ENCODE peak calls at places on chromosome 15, in seven cellular contexts. W is body of pancreas, D is heart left ventricle, T is sigmoid colon, A is K562, O is ovary, J is transverse colon. Z is an unnamed sample.

GRCh38 chr15:83396071-83396470 is 51.1 kb upstream of the SH3GL3 start:
- DNase-seq in W (no peak), D (no peak), T (no peak), A (no peak), O (no peak), J (no peak), Z (no peak)

GRCh38 chr15:81296673-81297072 is 27.3 kb downstream of the STARD5 start:
- DNase-seq in W (no peak), D (peak; percentile 63), T (peak; percentile 73), A (no peak), O (no peak), J (peak; percentile 78), Z (no peak)

GRCh38 chr15:64149424-64150235 is 1.9 kb upstream of the SNX22 start:
- DNase-seq in W (no peak), D (no peak), T (no peak), A (peak; percentile 36), O (no peak), J (no peak), Z (no peak)

GRCh38 chr15:99213187-99213811 is 36.1 kb downstream of the TTC23 start:
- DNase-seq in W (peak; percentile 73), D (peak; percentile 76), T (peak; percentile 94), A (peak; percentile 47), O (peak; percentile 83), J (peak; percentile 80), Z (peak; percentile 82)

GRCh38 chr15:78340243-78341056 is at the start of gene CRABP1:
- DNase-seq in W (no peak), D (no peak), T (no peak), A (no peak), O (no peak), J (no peak), Z (no peak)

GRCh38 chr15:48330045-48330840 is 986 bp upstream of the DUT start:
- DNase-seq in W (no peak), D (no peak), T (no peak), A (no peak), O (no peak), J (no peak), Z (no peak)

GRCh38 chr15:58065011-58065444 is 483 bp downstream of the ALDH1A2 start:
- DNase-seq in W (peak; percentile 14), D (peak; percentile 20), T (peak; percentile 60), A (peak; percentile 36), O (peak; percentile 28), J (peak; percentile 8), Z (peak; percentile 50)

GRCh38 chr15:83210619-83211018 is 3.0 kb upstream of the HDGFL3 start:
- DNase-seq in W (peak; percentile 55), D (no peak), T (no peak), A (no peak), O (no peak), J (no peak), Z (peak; percentile 79)

GRCh38 chr15:50607129-50607528 is 60.7 kb upstream of the USP50 start:
- DNase-seq in W (no peak), D (no peak), T (no peak), A (no peak), O (no peak), J (no peak), Z (no peak)

GRCh38 chr15:40329804-40330203 is 6.3 kb downstream of the INAFM2 start:
- DNase-seq in W (no peak), D (no peak), T (peak; percentile 72), A (no peak), O (no peak), J (no peak), Z (no peak)

DNA sequence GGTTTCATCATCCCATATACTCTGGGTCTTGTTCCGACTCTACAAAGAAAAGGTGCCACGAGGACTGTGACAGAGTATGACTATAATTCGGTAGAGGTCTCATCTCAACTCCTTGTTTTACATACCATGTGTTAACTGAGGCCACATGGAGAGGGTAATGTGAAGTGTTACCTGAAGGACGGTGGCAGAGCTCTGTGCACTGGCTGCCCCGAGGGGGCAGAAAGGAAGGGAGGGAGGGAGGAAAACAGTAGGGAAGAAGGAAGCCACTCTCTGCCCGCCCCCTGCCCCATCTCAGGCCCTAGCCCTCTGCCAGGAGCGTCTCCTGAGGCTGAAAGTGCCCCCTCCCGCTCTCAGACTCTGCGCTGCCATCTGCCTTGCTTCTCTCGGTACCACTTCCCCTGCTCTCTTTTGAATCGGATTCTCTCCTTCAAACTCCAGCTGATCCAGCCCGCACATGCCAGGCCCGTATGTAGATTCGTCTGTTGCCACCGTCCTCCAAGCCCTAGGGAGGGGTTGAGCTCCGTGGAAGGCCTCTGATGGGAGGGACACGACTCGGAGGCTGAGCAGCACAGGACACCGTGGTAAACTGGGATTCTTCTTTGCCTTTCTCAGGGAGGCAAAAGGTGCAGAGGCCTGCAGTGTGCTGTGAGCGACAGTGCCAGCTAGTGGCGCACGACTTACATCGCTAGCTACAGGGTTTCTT is 70.5 kb upstream of the ATP10A start:
- DNase-seq in W (peak; percentile 46), D (peak; percentile 44), T (peak; percentile 88), A (no peak), O (peak; percentile 48), J (peak; percentile 50), Z (peak; percentile 69)
- TF ChIP-seq POLR2A in W (no peak), D (no peak), T (no peak), A (no peak), O (no peak), J (no peak), Z (no peak)

DNA sequence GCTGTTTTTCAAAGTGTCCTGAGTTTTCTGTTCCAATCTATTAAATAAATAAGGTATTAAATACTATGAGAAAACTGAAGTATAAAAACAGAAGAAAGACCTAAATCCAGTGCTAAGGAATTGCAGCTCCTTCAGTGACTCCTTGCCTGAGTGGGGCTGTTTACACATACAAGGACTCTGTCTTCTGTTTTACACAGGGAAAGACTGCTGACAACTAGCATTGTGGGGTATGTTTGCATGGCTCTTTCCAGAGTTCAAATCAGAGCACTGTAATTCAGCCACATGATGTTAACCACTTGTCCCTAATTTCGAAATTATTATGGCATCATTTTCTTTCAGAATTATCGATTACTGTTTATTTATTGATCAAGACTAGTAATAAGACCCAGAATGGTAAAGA is 31.3 kb upstream of the MEIS2 start:
- DNase-seq in W (no peak), D (no peak), T (no peak), A (no peak), O (no peak), J (no peak), Z (no peak)
- H3K4me3 ChIP-seq in W (no peak overlapping the region), D (no peak overlapping the region), T (no peak overlapping the region), A (no peak overlapping the region), O (no peak overlapping the region), J (no peak overlapping the region), Z (no peak overlapping the region)

GRCh38 chr15:90265271-90266060 is at the start of gene NGRN:
- DNase-seq in W (peak; percentile 88), D (peak; percentile 94), T (peak; percentile 96), A (peak; percentile 92), O (peak; percentile 91), J (peak; percentile 95), Z (peak; percentile 89)
- TF ChIP-seq POLR2A in W (peak; percentile 69), D (no peak), T (peak; percentile 66), A (peak; percentile 98), O (peak; percentile 86), J (peak; percentile 91), Z (peak; percentile 85)

DNA sequence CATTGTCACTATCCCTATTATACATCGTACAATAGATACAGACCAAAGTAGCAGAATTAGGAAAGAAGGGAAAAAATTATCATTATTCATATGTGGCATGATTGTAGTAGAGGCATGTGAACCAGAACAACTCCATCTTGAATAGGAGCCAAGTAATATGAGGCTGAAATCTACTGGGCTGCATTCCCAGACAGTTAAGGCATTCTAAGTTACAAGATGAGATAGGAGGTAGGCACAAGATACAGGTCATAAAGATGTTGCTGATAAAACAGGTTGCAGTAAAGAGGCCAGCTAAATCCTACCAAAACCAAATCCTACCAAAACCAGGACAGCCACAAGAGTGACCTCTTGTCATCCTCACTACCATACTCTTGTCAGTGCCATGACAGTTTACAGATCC is 1035.4 kb upstream of the SEMA6D start:
- DNase-seq in W (no peak), D (no peak), T (no peak), A (no peak), O (no peak), J (no peak), Z (no peak)
- H3K4me3 ChIP-seq in W (no peak overlapping the region), D (no peak overlapping the region), T (no peak overlapping the region), A (no peak overlapping the region), O (no peak overlapping the region), J (no peak overlapping the region), Z (no peak overlapping the region)

Z was measured in breast epithelium.